ENCODE peak calls at places on chromosome 11, in eight cellular contexts. O is sigmoid colon; B is cardiac muscle cell; S is IMR-90; J is GM20000; F is CD4-positive, alpha-beta T cell; Q is cardiac fibroblast; D is adrenal gland. I is an unnamed sample.

GRCh38 chr11:64759131-64759721 is 548 bp downstream of the PYGM start:
- DNase-seq in O (peak), B (no peak), S (no peak), J (no peak), F (no peak), Q (no peak), D (no peak), I (no peak)

GRCh38 chr11:1298695-1299492 is 10.5 kb downstream of the TOLLIP start:
- DNase-seq in O (peak), B (peak), S (peak), J (no peak), F (no peak), Q (peak), D (peak), I (peak)

GRCh38 chr11:64126796-64127195 is 39.1 kb downstream of the MACROD1 start:
- DNase-seq in O (no peak), B (no peak), S (no peak), J (no peak), F (no peak), Q (no peak), D (no peak), I (no peak)

GRCh38 chr11:13010737-13011342 is 1.7 kb downstream of the RASSF10 start:
- DNase-seq in O (no peak), B (peak), S (no peak), J (no peak), F (no peak), Q (no peak), D (no peak), I (peak)

GRCh38 chr11:47083913-47084312 is 92.8 kb downstream of the ARFGAP2 start:
- DNase-seq in O (no peak), B (peak), S (peak), J (no peak), F (no peak), Q (peak), D (no peak), I (no peak)

GRCh38 chr11:113888848-113889247 is 13.5 kb upstream of the USP28 start:
- DNase-seq in O (no peak), B (no peak), S (no peak), J (no peak), F (no peak), Q (no peak), D (no peak), I (no peak)

GRCh38 chr11:82756765-82757650 is 23.3 kb upstream of the FAM181B start:
- DNase-seq in O (no peak), B (no peak), S (no peak), J (no peak), F (no peak), Q (no peak), D (no peak), I (no peak)

GRCh38 chr11:6022954-6023353 is 7.6 kb downstream of the OR56A1 start:
- DNase-seq in O (no peak), B (peak), S (peak), J (peak), F (no peak), Q (peak), D (no peak), I (peak)

GRCh38 chr11:66071326-66071870 is 1.3 kb downstream of the PACS1 start:
- DNase-seq in O (no peak), B (no peak), S (no peak), J (peak), F (no peak), Q (no peak), D (no peak), I (no peak)

GRCh38 chr11:113532697-113533424 is 57.7 kb upstream of the DRD2 start:
- DNase-seq in O (peak), B (peak), S (peak), J (peak), F (peak), Q (peak), D (peak), I (peak)

GRCh38 chr11:59173080-59173963 is 1.4 kb downstream of the DTX4 start:
- DNase-seq in O (no peak), B (peak), S (peak), J (no peak), F (no peak), Q (peak), D (peak), I (peak)

GRCh38 chr11:69512136-69512535 is 30.7 kb downstream of the LINC01488 start:
- DNase-seq in O (no peak), B (no peak), S (no peak), J (no peak), F (no peak), Q (no peak), D (no peak), I (no peak)

GRCh38 chr11:101442936-101443521 is 140.8 kb downstream of the TRPC6 start:
- DNase-seq in O (no peak), B (no peak), S (no peak), J (no peak), F (no peak), Q (no peak), D (no peak), I (no peak)

GRCh38 chr11:66639066-66639813 is 737 bp downstream of the RBM4 start:
- DNase-seq in O (peak), B (peak), S (peak), J (no peak), F (no peak), Q (peak), D (peak), I (peak)

GRCh38 chr11:73333626-73334199 is 25.6 kb downstream of the ARHGEF17 start:
- DNase-seq in O (no peak), B (no peak), S (no peak), J (no peak), F (no peak), Q (no peak), D (no peak), I (no peak)

GRCh38 chr11:41201156-41201555 is 258.3 kb downstream of the LRRC4C start:
- DNase-seq in O (no peak), B (peak), S (peak), J (peak), F (no peak), Q (peak), D (peak), I (peak)

GRCh38 chr11:135074397-135074998 is 662.5 kb upstream of the B3GAT1 start:
- DNase-seq in O (no peak), B (peak), S (no peak), J (no peak), F (no peak), Q (peak), D (no peak), I (no peak)

GRCh38 chr11:95074806-95075563 is 8.3 kb downstream of the SRSF8 start:
- DNase-seq in O (no peak), B (peak), S (no peak), J (no peak), F (no peak), Q (peak), D (peak), I (peak)

GRCh38 chr11:103525069-103525468 is 415.8 kb downstream of the DYNC2H1 start:
- DNase-seq in O (no peak), B (peak), S (peak), J (no peak), F (no peak), Q (peak), D (no peak), I (peak)

GRCh38 chr11:24295360-24295759 is 201.5 kb upstream of the LUZP2 start:
- DNase-seq in O (no peak), B (no peak), S (peak), J (no peak), F (no peak), Q (no peak), D (no peak), I (no peak)

GRCh38 chr11:45872513-45873356 is 12.7 kb upstream of the MAPK8IP1 start:
- DNase-seq in O (no peak), B (peak), S (peak), J (peak), F (no peak), Q (peak), D (peak), I (peak)

GRCh38 chr11:21933095-21933494 is 259.8 kb upstream of the ANO5 start:
- DNase-seq in O (no peak), B (no peak), S (no peak), J (peak), F (no peak), Q (no peak), D (no peak), I (no peak)
- TF ChIP-seq CTCF in O (no peak), B (no peak), S (no peak), J (no peak), F (no peak), Q (peak), D (peak), I (peak)

GRCh38 chr11:21169639-21170038 is 500.3 kb downstream of the NELL1 start:
- DNase-seq in O (no peak), B (no peak), S (no peak), J (no peak), F (no peak), Q (no peak), D (no peak), I (no peak)
- TF ChIP-seq CTCF in O (no peak), B (no peak), S (no peak), J (no peak), F (no peak), Q (no peak), D (no peak), I (no peak)

DNA sequence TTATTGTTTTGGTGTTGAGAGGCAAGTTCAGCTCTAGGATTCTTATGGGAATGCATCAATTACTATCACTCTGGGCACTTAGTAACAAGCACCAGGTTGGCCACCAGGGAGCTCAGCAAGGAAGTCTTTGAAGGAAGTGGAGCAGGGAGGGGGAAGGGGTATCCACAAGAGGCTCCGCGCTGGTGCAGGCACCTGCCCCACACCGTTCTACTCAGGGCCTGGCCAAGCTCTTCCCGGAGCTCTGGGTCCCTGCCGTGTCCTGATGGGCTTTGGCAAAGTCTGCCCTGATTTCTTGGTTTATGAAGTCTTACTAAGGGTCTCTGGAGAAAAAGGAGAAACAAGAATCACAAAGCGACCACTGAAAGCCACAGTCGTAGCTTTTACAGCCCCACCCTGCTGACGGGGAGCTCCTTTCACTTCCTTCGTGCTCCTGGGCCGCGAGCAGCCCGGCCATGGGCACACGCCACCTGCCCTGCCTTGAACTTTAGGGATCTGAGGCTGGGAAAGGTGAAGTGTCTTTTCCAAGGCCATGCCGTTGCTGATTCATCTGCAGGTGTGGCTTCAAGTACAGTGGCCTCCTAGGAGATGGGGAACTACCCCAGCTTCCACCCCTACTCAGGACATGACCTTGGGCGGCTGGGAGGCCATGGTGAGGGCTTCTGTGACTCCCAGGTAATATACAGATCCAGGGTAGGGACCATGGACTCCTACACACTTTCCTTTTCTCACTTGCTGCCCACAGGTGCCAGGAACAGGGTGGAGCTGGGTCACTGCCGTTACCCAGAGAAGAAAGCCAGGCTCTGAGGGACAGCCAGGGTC is 15.9 kb upstream of the LRRC32 start:
- DNase-seq in O (no peak), B (no peak), S (no peak), J (no peak), F (no peak), Q (no peak), D (no peak), I (no peak)
- TF ChIP-seq CTCF in O (no peak), B (no peak), S (no peak), J (no peak), F (no peak), Q (no peak), D (no peak), I (no peak)

DNA sequence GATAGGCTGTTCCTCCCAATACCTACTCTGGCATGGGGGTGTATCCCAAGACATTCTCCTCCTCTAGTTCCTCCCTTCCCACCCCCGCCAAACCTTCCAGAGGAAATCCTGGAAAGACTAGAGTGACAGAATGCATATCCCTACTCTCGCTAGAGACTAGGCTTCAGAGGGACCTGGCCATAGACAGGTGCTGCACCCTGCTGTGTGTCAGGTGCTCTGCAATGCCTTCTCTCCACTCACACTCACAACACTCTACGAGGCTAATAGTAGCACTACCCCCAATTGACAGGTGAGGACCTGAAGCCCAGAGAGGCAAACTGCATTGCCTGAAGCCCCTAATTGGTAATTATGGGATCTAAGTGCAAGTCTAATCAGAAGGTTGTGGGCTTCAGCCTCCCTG is 46.2 kb upstream of the LMO1 start:
- DNase-seq in O (peak), B (no peak), S (no peak), J (no peak), F (no peak), Q (no peak), D (no peak), I (peak)
- TF ChIP-seq CTCF in O (no peak), B (no peak), S (no peak), J (no peak), F (no peak), Q (no peak), D (peak), I (no peak)

DNA sequence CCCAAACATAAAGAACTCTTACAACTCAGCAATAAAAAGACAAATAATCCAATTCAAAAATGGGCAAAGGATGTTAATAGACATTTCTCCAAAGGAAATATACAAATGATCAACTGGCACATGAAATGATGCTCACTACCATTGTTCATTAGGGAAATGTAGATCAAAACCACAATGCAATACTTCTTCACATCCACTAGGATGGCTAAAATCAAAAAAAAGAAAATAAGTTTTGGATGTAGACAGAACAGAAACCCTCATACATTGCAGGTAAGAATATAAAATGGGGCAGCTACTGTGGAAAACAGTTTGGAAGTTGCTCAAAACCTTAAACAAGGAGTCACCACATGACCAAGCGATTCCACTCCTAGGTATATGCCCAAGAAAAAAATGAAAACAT is 16.3 kb downstream of the SIK3 start:
- DNase-seq in O (no peak), B (no peak), S (no peak), J (no peak), F (no peak), Q (no peak), D (no peak), I (no peak)
- TF ChIP-seq CTCF in O (no peak), B (no peak), S (no peak), J (no peak), F (no peak), Q (no peak), D (no peak), I (no peak)